ENCODE peak calls at places on chromosome 18, in seven cellular contexts. C, M, V, B, G, O and K are unnamed samples.

GRCh38 chr18:8800445-8800844 is 95.1 kb downstream of the MTCL1 start:
- DNase-seq in C (no peak), M (peak; percentile 100), V (peak; percentile 56), B (peak; percentile 99), G (peak; percentile 97), O (peak; percentile 99), K (no peak)

GRCh38 chr18:7974200-7974874 is 407.2 kb downstream of the PTPRM start:
- DNase-seq in C (no peak), M (no peak), V (no peak), B (no peak), G (no peak), O (no peak), K (no peak)

GRCh38 chr18:12921178-12921577 is 26.6 kb upstream of the SEH1L start:
- DNase-seq in C (no peak), M (no peak), V (no peak), B (no peak), G (no peak), O (no peak), K (no peak)

GRCh38 chr18:9038277-9038871 is 64.1 kb upstream of the NDUFV2 start:
- DNase-seq in C (no peak), M (peak; percentile 28), V (no peak), B (peak; percentile 13), G (peak; percentile 41), O (peak; percentile 75), K (no peak)

GRCh38 chr18:11909081-11909410 is 929 bp upstream of the MPPE1 start:
- DNase-seq in C (no peak), M (peak; percentile 12), V (no peak), B (peak; percentile 43), G (no peak), O (peak; percentile 26), K (no peak)

GRCh38 chr18:76821356-76821874 is 942 bp upstream of the ZNF236 start:
- DNase-seq in C (no peak), M (no peak), V (no peak), B (no peak), G (no peak), O (no peak), K (no peak)

GRCh38 chr18:51278045-51278649 is 80.7 kb upstream of the MEX3C start:
- DNase-seq in C (peak; percentile 67), M (no peak), V (peak; percentile 74), B (peak; percentile 15), G (peak; percentile 72), O (peak; percentile 77), K (peak; percentile 27)

GRCh38 chr18:64333584-64333983 is 184.7 kb upstream of the LINC00305 start:
- DNase-seq in C (no peak), M (no peak), V (no peak), B (no peak), G (no peak), O (no peak), K (no peak)

GRCh38 chr18:56974141-56974540 is 172.7 kb upstream of the BOD1L2 start:
- DNase-seq in C (no peak), M (no peak), V (no peak), B (no peak), G (no peak), O (no peak), K (no peak)

DNA sequence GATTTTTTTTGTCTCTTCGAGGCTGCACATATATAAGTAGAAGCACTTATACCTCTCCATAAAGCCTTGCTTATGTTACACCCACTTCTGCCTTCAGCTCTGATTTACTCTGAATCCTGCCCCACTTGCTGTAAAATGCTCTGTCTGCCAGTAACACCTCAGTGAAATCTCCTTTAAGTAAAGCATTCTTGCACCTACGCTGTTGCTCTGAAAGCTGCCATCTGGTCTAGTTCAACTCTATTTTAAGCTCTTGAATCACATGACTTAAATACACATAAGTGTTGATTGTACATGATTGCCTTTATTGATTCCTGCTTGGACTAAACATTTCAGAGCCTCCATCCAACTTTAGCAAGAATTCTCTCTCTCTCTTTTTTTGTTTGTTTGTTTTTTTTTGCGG is 609.0 kb upstream of the CELF4 start:
- DNase-seq in C (no peak), M (no peak), V (no peak), B (no peak), G (no peak), O (no peak), K (no peak)
- H2BK5ac ChIP-seq in C (no peak overlapping the region), M (no peak overlapping the region), V (no peak overlapping the region), B (no peak overlapping the region), G (no peak overlapping the region), O (no peak overlapping the region), K (no peak overlapping the region)

DNA sequence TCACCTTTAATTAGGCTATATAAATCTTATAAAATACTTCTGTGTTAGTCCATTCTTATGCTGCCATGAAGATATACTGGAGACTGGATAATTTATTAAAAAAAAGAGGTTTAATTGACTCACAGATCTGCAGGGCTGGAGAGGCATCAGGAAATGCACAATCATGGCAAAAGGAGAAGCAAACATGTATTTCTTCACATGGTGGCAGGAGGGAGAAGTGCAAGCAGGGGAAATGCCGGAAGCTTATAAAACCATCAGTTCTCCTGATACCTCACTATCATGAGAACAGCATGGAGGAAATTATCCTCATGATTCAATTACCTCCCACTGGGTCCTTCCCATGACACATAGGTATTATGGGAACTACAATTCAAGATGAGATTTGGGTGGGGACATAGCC is 504.4 kb downstream of the RIT2 start:
- DNase-seq in C (no peak), M (no peak), V (no peak), B (no peak), G (no peak), O (no peak), K (no peak)
- H2BK5ac ChIP-seq in C (no peak overlapping the region), M (no peak overlapping the region), V (no peak overlapping the region), B (no peak overlapping the region), G (no peak overlapping the region), O (no peak overlapping the region), K (no peak overlapping the region)

DNA sequence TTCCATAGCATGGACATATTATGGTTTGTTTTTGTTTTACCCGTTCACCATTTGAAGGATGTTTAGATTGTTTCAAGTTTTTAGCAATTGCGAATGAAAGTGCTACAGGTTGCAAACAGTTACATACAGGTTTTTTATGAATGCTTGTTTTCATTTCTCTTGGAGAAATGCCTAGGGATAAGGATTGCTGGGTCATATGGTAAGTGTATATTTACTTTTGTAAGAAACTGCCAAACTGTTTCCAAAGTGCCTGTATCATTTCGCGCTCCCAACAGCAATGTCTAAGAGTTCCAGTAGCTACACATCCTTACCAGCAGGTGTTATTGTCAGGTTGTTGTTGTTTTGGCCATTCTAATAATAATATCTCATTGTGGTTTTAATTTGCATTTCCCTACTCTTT is 251.7 kb downstream of the PHLPP1 start:
- DNase-seq in C (no peak), M (no peak), V (no peak), B (no peak), G (no peak), O (no peak), K (no peak)
- H2BK5ac ChIP-seq in C (no peak overlapping the region), M (no peak overlapping the region), V (no peak overlapping the region), B (no peak overlapping the region), G (no peak overlapping the region), O (no peak overlapping the region), K (no peak overlapping the region)

GRCh38 chr18:71729611-71730010 is 814.5 kb downstream of the CBLN2 start:
- DNase-seq in C (no peak), M (no peak), V (no peak), B (no peak), G (no peak), O (no peak), K (no peak)
- H2BK5ac ChIP-seq in C (no peak overlapping the region), M (no peak overlapping the region), V (no peak overlapping the region), B (no peak overlapping the region), G (no peak overlapping the region), O (no peak overlapping the region), K (no peak overlapping the region)

GRCh38 chr18:79738041-79738461 is 58.4 kb downstream of the CTDP1 start:
- DNase-seq in C (no peak), M (no peak), V (no peak), B (no peak), G (no peak), O (no peak), K (no peak)
- H2BK5ac ChIP-seq in C (no peak overlapping the region), M (no peak overlapping the region), V (no peak overlapping the region), B (no peak overlapping the region), G (no peak overlapping the region), O (no peak overlapping the region), K (no peak overlapping the region)

GRCh38 chr18:73852789-73853188 is 294.8 kb downstream of the FBXO15 start:
- DNase-seq in C (no peak), M (no peak), V (no peak), B (no peak), G (no peak), O (no peak), K (no peak)

GRCh38 chr18:73842795-73843394 is 304.7 kb downstream of the FBXO15 start:
- DNase-seq in C (peak; percentile 37), M (peak; percentile 65), V (peak; percentile 44), B (peak; percentile 63), G (peak; percentile 53), O (peak; percentile 72), K (peak; percentile 70)

GRCh38 chr18:73850782-73851181 is 296.9 kb downstream of the FBXO15 start:
- DNase-seq in C (no peak), M (no peak), V (no peak), B (no peak), G (no peak), O (peak; percentile 16), K (no peak)

GRCh38 chr18:73848656-73849055 is 299.0 kb downstream of the FBXO15 start:
- DNase-seq in C (no peak), M (peak; percentile 88), V (no peak), B (peak; percentile 40), G (no peak), O (no peak), K (no peak)
- H2BK5ac ChIP-seq in C (no peak overlapping the region), M (peak overlapping the region; percentile 89), V (no peak overlapping the region), B (no peak overlapping the region), G (no peak overlapping the region), O (no peak overlapping the region), K (no peak overlapping the region)

DNA sequence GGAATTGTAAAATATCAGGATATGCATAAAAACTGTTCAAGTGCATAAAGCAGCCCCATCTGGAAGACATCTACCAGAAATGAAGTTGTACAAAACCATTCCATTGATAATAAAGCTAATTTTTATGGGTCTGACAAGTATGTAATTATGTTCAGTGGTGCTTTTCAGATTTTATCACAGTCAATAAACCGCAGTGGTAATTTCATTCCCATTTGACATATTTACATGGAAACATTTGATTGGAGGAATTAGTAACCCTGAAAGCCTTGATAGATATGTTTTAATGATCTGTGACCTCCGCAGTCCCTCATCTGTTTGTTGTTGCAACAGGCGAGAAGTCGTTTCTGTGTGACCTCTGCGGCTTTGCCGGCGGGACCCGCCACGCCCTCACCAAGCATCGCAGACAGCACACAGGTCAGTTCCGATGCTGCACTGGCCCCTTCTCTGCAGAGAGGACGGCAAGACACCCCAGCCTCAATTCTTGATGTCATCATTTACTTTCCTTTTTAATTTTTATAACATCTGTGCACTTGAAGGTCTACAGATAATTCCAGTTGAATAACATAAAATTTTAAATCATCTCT is 283.1 kb downstream of the ZNF407 start:
- DNase-seq in C (no peak), M (no peak), V (no peak), B (no peak), G (no peak), O (no peak), K (no peak)
- H2BK5ac ChIP-seq in C (no peak overlapping the region), M (no peak overlapping the region), V (no peak overlapping the region), B (no peak overlapping the region), G (no peak overlapping the region), O (no peak overlapping the region), K (no peak overlapping the region)